ENCODE peak calls at places on chromosomes 5 and 9, in four cellular contexts. F, P, M and U are unnamed samples.

GRCh38 chr5:134151723-134152122 is 25.0 kb downstream of the SKP1 start:
- DNase-seq in F (no peak), P (no peak), M (no peak), U (no peak)

GRCh38 chr9:101354143-101354764 is 30.6 kb downstream of the BAAT start:
- DNase-seq in F (no peak), P (peak; percentile 100), M (no peak), U (no peak)

GRCh38 chr9:35114921-35115341 is 731 bp downstream of the ATOSB start:
- DNase-seq in F (peak; percentile 38), P (no peak), M (no peak), U (no peak)

GRCh38 chr9:3511537-3511936 is 14.3 kb downstream of the RFX3 start:
- DNase-seq in F (no peak), P (peak; percentile 3), M (no peak), U (no peak)

GRCh38 chr9:102106446-102106845 is 368.0 kb upstream of the GRIN3A start:
- DNase-seq in F (no peak), P (no peak), M (no peak), U (no peak)

GRCh38 chr9:119216891-119217290 is 152.3 kb downstream of the BRINP1 start:
- DNase-seq in F (no peak), P (no peak), M (no peak), U (no peak)

GRCh38 chr5:989961-990530 is 18.6 kb upstream of the NKD2 start:
- DNase-seq in F (peak; percentile 48), P (no peak), M (no peak), U (no peak)

GRCh38 chr5:1884638-1885475 is 2.1 kb upstream of the IRX4 start:
- DNase-seq in F (no peak), P (no peak), M (no peak), U (no peak)

GRCh38 chr9:88691811-88692210 is 156.8 kb downstream of the NXNL2 start:
- DNase-seq in F (no peak), P (no peak), M (no peak), U (no peak)

GRCh38 chr9:101739311-101739710 is 864 bp upstream of the GRIN3A start:
- DNase-seq in F (no peak), P (no peak), M (no peak), U (no peak)

GRCh38 chr5:131996210-131997025 is 15.0 kb downstream of the ACSL6 start:
- DNase-seq in F (peak; percentile 34), P (peak; percentile 91), M (no peak), U (peak; percentile 22)

GRCh38 chr5:109855056-109855455 is 165.3 kb downstream of the MAN2A1 start:
- DNase-seq in F (no peak), P (no peak), M (no peak), U (no peak)

GRCh38 chr5:65696892-65697291 is 25.0 kb downstream of the SGTB start:
- DNase-seq in F (no peak), P (no peak), M (no peak), U (no peak)

GRCh38 chr5:33701251-33701650 is 190.5 kb downstream of the ADAMTS12 start:
- DNase-seq in F (no peak), P (no peak), M (no peak), U (no peak)

GRCh38 chr9:109408759-109409462 is 88.1 kb upstream of the EPB41L4B start:
- DNase-seq in F (no peak), P (no peak), M (no peak), U (no peak)

GRCh38 chr5:111942661-111943401 is 185.8 kb upstream of the NREP start:
- DNase-seq in F (no peak), P (no peak), M (no peak), U (no peak)

GRCh38 chr5:169650701-169651331 is 13.7 kb downstream of the DOCK2 start:
- DNase-seq in F (no peak), P (no peak), M (no peak), U (peak; percentile 66)

GRCh38 chr5:139881145-139881733 is 85.6 kb downstream of the PSD2 start:
- DNase-seq in F (no peak), P (no peak), M (no peak), U (no peak)

GRCh38 chr5:160262151-160262550 is 32.8 kb downstream of the FABP6 start:
- DNase-seq in F (peak; percentile 75), P (peak; percentile 18), M (no peak), U (no peak)

GRCh38 chr9:92668746-92669526 is 995 bp downstream of the IPPK start:
- DNase-seq in F (peak; percentile 53), P (peak; percentile 43), M (no peak), U (peak; percentile 59)

DNA sequence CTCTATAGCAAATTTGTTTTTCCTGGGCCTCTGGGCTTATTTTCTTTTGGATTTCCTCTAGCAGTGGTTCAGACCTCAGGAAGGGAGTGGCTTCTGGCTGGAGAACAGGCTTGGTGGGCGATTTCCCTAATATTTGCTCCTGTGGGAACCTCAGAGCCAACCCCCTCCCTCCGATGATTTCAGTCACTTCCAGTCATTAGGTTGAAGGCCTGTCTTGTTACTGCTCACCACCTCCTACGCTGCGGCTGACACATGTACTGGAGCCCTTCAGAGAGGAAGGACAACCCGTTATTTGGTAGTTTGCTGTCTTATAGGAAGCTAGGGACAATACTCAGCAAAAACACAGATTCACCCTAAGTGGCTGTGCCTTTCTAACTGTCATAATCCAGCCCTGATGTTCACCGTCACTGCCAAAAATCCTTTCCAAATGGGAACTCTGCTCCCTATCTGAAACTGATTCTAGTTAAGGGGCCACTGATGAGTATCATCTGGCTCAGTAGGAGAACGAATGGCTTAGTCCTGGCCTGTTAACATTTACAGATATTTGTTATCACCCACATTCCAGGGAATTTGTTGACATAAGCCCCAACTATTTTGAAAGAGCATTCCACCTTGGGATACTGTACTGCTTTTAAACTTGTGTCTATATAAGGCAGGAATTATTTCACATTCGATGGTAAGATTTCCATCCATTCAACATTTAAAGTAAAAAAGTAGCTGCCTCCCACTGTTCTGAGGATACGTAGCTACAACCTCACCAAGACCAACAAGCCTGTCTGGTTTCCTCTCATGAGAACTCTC is 29.3 kb upstream of the ANKH start:
- DNase-seq in F (peak; percentile 32), P (peak; percentile 63), M (no peak), U (no peak)
- TF ChIP-seq ELF1 in F (no peak), P (no peak), M (no peak), U (no peak)

GRCh38 chr5:36205329-36205728 is 36.4 kb downstream of the NADK2 start:
- DNase-seq in F (no peak), P (no peak), M (no peak), U (no peak)
- TF ChIP-seq ELF1 in F (no peak), P (no peak), M (no peak), U (no peak)

DNA sequence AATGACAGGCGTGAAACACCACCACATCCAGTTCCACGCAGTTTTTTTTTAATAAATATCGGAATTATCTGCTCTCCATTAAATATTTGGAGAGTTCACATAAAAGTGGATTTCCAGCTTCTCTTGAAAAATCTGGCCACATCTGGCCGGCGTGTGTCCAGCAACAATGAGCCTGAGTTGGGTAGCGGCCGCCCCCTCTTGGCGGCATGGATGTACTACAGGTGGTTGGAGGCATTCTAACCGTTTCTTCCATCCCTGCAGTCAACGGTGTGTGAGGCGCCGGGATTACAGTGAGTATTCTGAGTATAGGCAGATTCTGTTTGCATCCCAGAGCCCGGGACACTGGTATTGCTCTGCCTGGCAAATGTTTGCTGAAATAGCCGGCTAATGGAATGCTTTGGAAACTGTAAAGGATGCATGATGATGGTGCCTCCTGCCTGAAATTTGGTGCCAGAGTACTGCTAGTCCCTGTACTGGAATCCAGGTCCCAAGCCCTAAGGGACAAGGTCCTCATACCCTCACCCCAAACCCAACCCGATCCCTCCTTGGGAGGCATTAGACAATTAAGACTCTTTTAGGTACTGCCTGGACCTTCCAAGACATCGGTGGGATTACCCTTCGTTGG is 13.6 kb upstream of the GM2A start:
- DNase-seq in F (peak; percentile 85), P (peak; percentile 63), M (peak; percentile 34), U (peak; percentile 79)
- TF ChIP-seq ELF1 in F (no peak), P (no peak), M (no peak), U (no peak)

DNA sequence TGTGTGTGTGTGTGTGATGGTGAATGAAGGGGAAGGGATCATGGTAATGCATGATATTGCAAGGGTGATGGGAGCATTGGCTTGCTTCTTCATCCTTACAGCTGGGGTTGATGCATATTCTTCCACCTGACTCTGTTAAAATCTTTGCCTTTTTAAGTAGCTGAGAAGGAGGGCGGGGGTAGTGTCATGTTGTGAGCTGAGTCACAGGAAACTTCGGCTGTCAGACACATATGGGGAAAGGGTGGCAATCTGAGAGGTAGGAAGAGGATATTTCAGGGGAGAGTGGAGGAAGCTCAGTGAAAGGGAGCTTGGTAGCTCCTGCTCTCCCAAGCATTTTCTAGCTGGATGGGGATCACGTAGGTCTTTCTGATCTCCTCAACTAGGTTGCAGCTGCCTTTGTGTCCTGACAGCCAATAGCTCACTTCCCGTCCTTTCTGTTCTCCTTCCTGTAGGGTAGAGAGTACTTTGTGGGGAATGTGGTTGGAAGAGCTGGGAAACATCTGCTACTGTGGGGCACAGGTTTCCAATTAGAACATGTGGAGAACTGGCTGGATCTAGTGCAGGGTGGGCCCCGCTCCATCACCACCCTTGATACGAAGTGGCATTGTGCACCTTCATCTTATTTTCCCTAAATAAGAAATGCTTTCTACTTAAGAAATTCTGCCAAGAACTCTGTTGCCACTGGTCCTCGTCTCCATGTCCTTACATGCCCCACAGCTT is 18.1 kb upstream of the CLK4 start:
- DNase-seq in F (no peak), P (no peak), M (no peak), U (no peak)
- TF ChIP-seq ELF1 in F (no peak), P (no peak), M (no peak), U (no peak)

GRCh38 chr5:92208265-92208664 is 825.1 kb upstream of the ARRDC3 start:
- DNase-seq in F (no peak), P (no peak), M (no peak), U (no peak)

DNA sequence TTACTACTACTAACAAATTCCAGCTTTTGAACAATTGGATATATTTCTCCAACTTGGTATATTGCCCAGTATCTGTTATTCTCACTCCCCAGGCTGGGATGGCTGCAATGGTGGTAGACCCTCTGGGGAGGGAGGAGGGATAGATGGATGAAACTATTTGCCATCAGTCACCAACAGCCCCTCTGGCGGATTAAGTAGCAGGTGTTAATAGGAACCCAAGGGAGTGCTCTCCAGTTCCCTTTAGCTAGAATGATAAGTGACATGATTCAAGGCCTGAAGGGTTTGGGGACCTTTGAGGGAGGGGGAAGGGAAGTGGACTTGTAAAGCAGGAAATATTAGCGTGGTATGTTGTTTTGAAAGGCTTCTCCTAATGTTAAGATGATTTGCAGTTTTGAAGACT is 824.0 kb upstream of the ARRDC3 start:
- DNase-seq in F (no peak), P (no peak), M (no peak), U (no peak)
- TF ChIP-seq ELF1 in F (no peak), P (no peak), M (no peak), U (no peak)